ENCODE peak calls at places on chromosome 13, in six cellular contexts. N, V, R, J, I and X are unnamed samples.

GRCh38 chr13:40445557-40445990 is 220.9 kb downstream of the FOXO1 start:
- DNase-seq in J (no peak), I (no peak), N (no peak), R (peak), V (peak), X (peak)

GRCh38 chr13:41107584-41108014 is 25.0 kb downstream of the KBTBD6 start:
- DNase-seq in J (no peak), V (no peak), I (no peak), R (no peak), N (no peak), X (no peak)

GRCh38 chr13:61600360-61601033 is 184.8 kb upstream of the PCDH20 start:
- DNase-seq in N (no peak), J (no peak), V (no peak), R (no peak), I (no peak), X (no peak)

GRCh38 chr13:75357576-75358295 is 124.2 kb downstream of the TBC1D4 start:
- DNase-seq in R (peak), N (peak), V (peak), J (no peak), I (peak), X (peak)

GRCh38 chr13:41370736-41371135 is 59.7 kb downstream of the NAA16 start:
- DNase-seq in N (no peak), J (no peak), V (no peak), I (no peak), R (no peak), X (no peak)

GRCh38 chr13:106836186-106836802 is 268.4 kb upstream of the ARGLU1 start:
- DNase-seq in V (no peak), I (no peak), R (no peak), J (no peak), N (no peak), X (no peak)

GRCh38 chr13:50693755-50694154 is 149.7 kb downstream of the DLEU7 start:
- DNase-seq in I (no peak), N (no peak), R (no peak), V (no peak), J (no peak), X (no peak)

GRCh38 chr13:23612182-23612581 is 42.0 kb downstream of the TNFRSF19 start:
- DNase-seq in J (no peak), R (no peak), I (no peak), N (no peak), V (no peak), X (no peak)

GRCh38 chr13:43368003-43368402 is 344.6 kb downstream of the DNAJC15 start:
- DNase-seq in V (peak), N (no peak), I (no peak), R (no peak), J (no peak), X (no peak)

GRCh38 chr13:28476919-28477708 is 17.8 kb downstream of the FLT1 start:
- DNase-seq in N (no peak), R (no peak), V (no peak), I (no peak), J (no peak), X (no peak)

GRCh38 chr13:46526763-46527162 is 26.2 kb upstream of the LRCH1 start:
- DNase-seq in V (no peak), J (no peak), R (no peak), I (no peak), N (no peak), X (no peak)

GRCh38 chr13:36282818-36283432 is 14.7 kb downstream of the CCDC169 start:
- DNase-seq in N (no peak), R (peak), I (no peak), J (no peak), V (peak), X (peak)

GRCh38 chr13:44103721-44104490 is 224.2 kb downstream of the LACC1 start:
- DNase-seq in V (no peak), N (no peak), J (no peak), I (no peak), R (no peak), X (no peak)

GRCh38 chr13:24087611-24088235 is 72.8 kb upstream of the SPATA13 start:
- DNase-seq in J (no peak), N (no peak), R (no peak), I (no peak), V (no peak), X (no peak)

GRCh38 chr13:38685974-38686571 is 804 bp upstream of the FREM2 start:
- DNase-seq in R (peak), J (no peak), I (no peak), N (no peak), V (peak), X (no peak)

GRCh38 chr13:20588529-20589110 is 21.7 kb downstream of the IFT88 start:
- DNase-seq in N (no peak), R (no peak), J (no peak), I (no peak), V (no peak), X (no peak)

GRCh38 chr13:50485979-50486935 is 357.2 kb downstream of the DLEU7 start:
- DNase-seq in R (no peak), V (no peak), J (no peak), I (peak), N (no peak), X (no peak)